ENCODE peak calls at places on chromosome 4, in ten cellular contexts. H, C, Y, G, N, T, B, V, M and Z are unnamed samples. For H3K27me3, the result is how much of the 10 kb centered on the place peaks cover.

GRCh38 chr4:117965608-117966007 is 68.7 kb upstream of the NDST3 start:
- DNase-seq in H (no peak), C (no peak), Y (no peak), G (no peak), N (no peak), T (no peak), B (no peak), V (no peak), M (no peak), Z (no peak)

GRCh38 chr4:173170210-173170778 is 1.7 kb downstream of the GALNT7 start:
- DNase-seq in H (no peak), C (no peak), Y (no peak), G (no peak), N (no peak), T (no peak), B (no peak), V (no peak), M (no peak), Z (no peak)

GRCh38 chr4:76748649-76749048 is 149.3 kb downstream of the SOWAHB start:
- DNase-seq in H (no peak), C (no peak), Y (no peak), G (peak), N (no peak), T (no peak), B (peak), V (peak), M (peak), Z (no peak)

GRCh38 chr4:3526456-3526855 is 5.8 kb downstream of the LRPAP1 start:
- DNase-seq in H (no peak), C (no peak), Y (no peak), G (no peak), N (no peak), T (no peak), B (no peak), V (peak), M (no peak), Z (no peak)

GRCh38 chr4:117481742-117482141 is 396.4 kb upstream of the TRAM1L1 start:
- DNase-seq in H (no peak), C (no peak), Y (no peak), G (no peak), N (no peak), T (no peak), B (no peak), V (no peak), M (no peak), Z (no peak)

GRCh38 chr4:147644471-147644870 is 27.3 kb downstream of the TMEM184C start:
- DNase-seq in H (no peak), C (no peak), Y (no peak), G (no peak), N (no peak), T (no peak), B (no peak), V (no peak), M (peak), Z (no peak)

GRCh38 chr4:86357608-86358007 is 2.2 kb downstream of the MAPK10 start:
- DNase-seq in H (no peak), C (no peak), Y (no peak), G (no peak), N (no peak), T (no peak), B (no peak), V (no peak), M (no peak), Z (no peak)

GRCh38 chr4:78818530-78818929 is 42.4 kb downstream of the BMP2K start:
- DNase-seq in H (no peak), C (no peak), Y (no peak), G (no peak), N (no peak), T (no peak), B (no peak), V (no peak), M (no peak), Z (no peak)

GRCh38 chr4:186201535-186202230 is 10.3 kb downstream of the CYP4V2 start:
- DNase-seq in H (no peak), C (peak), Y (no peak), G (peak), N (peak), T (peak), B (peak), V (peak), M (peak), Z (no peak)

GRCh38 chr4:111283066-111283677 is 660.3 kb upstream of the PITX2 start:
- DNase-seq in H (peak), C (no peak), Y (no peak), G (peak), N (peak), T (no peak), B (peak), V (peak), M (peak), Z (peak)

GRCh38 chr4:54961357-54961975 is 163.9 kb downstream of the KDR start:
- DNase-seq in H (no peak), C (no peak), Y (no peak), G (peak), N (peak), T (no peak), B (no peak), V (no peak), M (no peak), Z (no peak)

GRCh38 chr4:56757821-56758400 is 63.6 kb downstream of the SPINK2 start:
- DNase-seq in H (peak), C (peak), Y (peak), G (peak), N (peak), T (peak), B (peak), V (no peak), M (peak), Z (peak)

GRCh38 chr4:38318737-38319455 is 345.1 kb upstream of the KLF3 start:
- DNase-seq in H (peak), C (peak), Y (peak), G (peak), N (peak), T (peak), B (peak), V (peak), M (peak), Z (peak)

GRCh38 chr4:86977621-86978184 is 42.9 kb downstream of the AFF1 start:
- DNase-seq in H (no peak), C (no peak), Y (no peak), G (no peak), N (peak), T (no peak), B (no peak), V (no peak), M (peak), Z (peak)

GRCh38 chr4:128940966-128941365 is 131.5 kb downstream of the JADE1 start:
- DNase-seq in H (no peak), C (no peak), Y (no peak), G (no peak), N (no peak), T (no peak), B (no peak), V (no peak), M (no peak), Z (no peak)

GRCh38 chr4:157674699-157675098 is 454.2 kb downstream of the GRIA2 start:
- DNase-seq in H (no peak), C (no peak), Y (no peak), G (no peak), N (no peak), T (no peak), B (no peak), V (no peak), M (peak), Z (no peak)

GRCh38 chr4:133389029-133389428 is 239.9 kb downstream of the PCDH10 start:
- DNase-seq in H (no peak), C (no peak), Y (no peak), G (no peak), N (no peak), T (no peak), B (no peak), V (no peak), M (no peak), Z (no peak)

GRCh38 chr4:84218002-84218401 is 281.1 kb downstream of the NKX6-1 start:
- DNase-seq in H (no peak), C (no peak), Y (no peak), G (peak), N (no peak), T (no peak), B (no peak), V (no peak), M (no peak), Z (no peak)

GRCh38 chr4:183035726-183036415 is 63.2 kb upstream of the WWC2 start:
- DNase-seq in H (no peak), C (no peak), Y (no peak), G (peak), N (no peak), T (no peak), B (peak), V (no peak), M (no peak), Z (no peak)

GRCh38 chr4:89290727-89291126 is 16.9 kb downstream of the GPRIN3 start:
- DNase-seq in H (no peak), C (no peak), Y (no peak), G (no peak), N (no peak), T (no peak), B (no peak), V (no peak), M (no peak), Z (no peak)

GRCh38 chr4:137892134-137892533 is 350.0 kb downstream of the SLC7A11 start:
- DNase-seq in H (no peak), C (no peak), Y (no peak), G (no peak), N (no peak), T (no peak), B (no peak), V (no peak), M (no peak), Z (no peak)

GRCh38 chr4:107270614-107271013 is 234.5 kb upstream of the DKK2 start:
- DNase-seq in H (no peak), C (no peak), Y (no peak), G (no peak), N (no peak), T (no peak), B (no peak), V (no peak), M (no peak), Z (no peak)

GRCh38 chr4:23097251-23097650 is 404.5 kb downstream of the GBA3 start:
- DNase-seq in H (no peak), C (no peak), Y (no peak), G (no peak), N (no peak), T (no peak), B (no peak), V (no peak), M (no peak), Z (no peak)

GRCh38 chr4:84899616-84900015 is 66.9 kb downstream of the WDFY3 start:
- DNase-seq in H (no peak), C (no peak), Y (no peak), G (no peak), N (no peak), T (no peak), B (no peak), V (no peak), M (no peak), Z (no peak)

GRCh38 chr4:93775551-93775950 is 53.0 kb upstream of the ATOH1 start:
- DNase-seq in H (no peak), C (no peak), Y (no peak), G (no peak), N (no peak), T (no peak), B (no peak), V (no peak), M (no peak), Z (no peak)

GRCh38 chr4:3767569-3768288 is 1.5 kb downstream of the ADRA2C start:
- DNase-seq in H (no peak), C (no peak), Y (no peak), G (peak), N (no peak), T (no peak), B (peak), V (no peak), M (no peak), Z (no peak)

GRCh38 chr4:150242820-150243458 is 164.7 kb downstream of the DCLK2 start:
- DNase-seq in H (peak), C (no peak), Y (no peak), G (peak), N (peak), T (no peak), B (peak), V (no peak), M (peak), Z (no peak)

DNA sequence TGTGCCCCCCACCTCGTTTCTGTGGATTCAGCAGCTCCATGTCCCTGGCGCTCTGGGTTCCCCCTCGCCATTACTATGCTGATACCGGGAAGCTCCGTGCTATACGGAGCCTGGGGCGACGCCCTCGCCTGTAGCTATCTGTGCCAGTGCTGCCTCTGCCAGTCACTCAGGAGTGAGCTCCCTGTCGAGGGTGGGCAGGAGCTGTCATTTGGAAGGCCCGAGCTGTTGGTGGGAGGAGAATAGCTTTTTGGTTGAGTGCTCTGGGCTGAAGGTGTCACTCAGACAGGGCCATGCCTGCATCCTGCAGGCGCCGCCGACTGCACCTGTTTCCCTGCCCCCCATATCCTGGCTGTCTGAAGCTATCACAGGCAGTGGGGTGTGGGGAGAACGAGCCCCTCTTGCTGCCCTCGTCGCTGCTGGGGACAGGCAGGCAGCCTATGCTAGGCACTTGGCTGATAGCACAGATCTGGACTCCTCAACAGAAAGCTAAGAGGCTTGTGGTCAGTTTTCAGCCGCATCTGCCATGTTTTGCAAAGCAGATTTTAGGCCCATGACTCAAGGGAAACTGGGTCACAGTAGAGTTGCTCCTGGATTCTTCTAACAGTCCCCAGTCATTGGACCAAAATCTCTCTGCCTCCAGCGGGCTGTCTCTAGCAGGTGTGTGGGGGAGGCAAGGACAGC is 31.8 kb downstream of the CPLX1 start:
- DNase-seq in H (no peak), C (no peak), Y (no peak), G (no peak), N (no peak), T (no peak), B (no peak), V (peak), M (no peak), Z (no peak)
- H3K27me3 ChIP-seq in H (under half), C (under half), Y (under half), G (under half), N (under half), T (under half), B (under half), V (under half), M (under half), Z (half or more)

GRCh38 chr4:8891255-8891645 is 19.6 kb upstream of the HMX1 start:
- DNase-seq in H (no peak), C (no peak), Y (no peak), G (no peak), N (no peak), T (no peak), B (peak), V (no peak), M (no peak), Z (no peak)
- H3K27me3 ChIP-seq in H (under half), C (under half), Y (under half), G (half or more), N (under half), T (under half), B (half or more), V (under half), M (under half), Z (half or more)

GRCh38 chr4:25770844-25771243 is 91.9 kb downstream of the SEL1L3 start:
- DNase-seq in H (no peak), C (no peak), Y (no peak), G (no peak), N (no peak), T (no peak), B (no peak), V (no peak), M (no peak), Z (no peak)

GRCh38 chr4:25767877-25768475 is 94.8 kb downstream of the SEL1L3 start:
- DNase-seq in H (peak), C (no peak), Y (no peak), G (peak), N (peak), T (peak), B (peak), V (no peak), M (peak), Z (peak)

GRCh38 chr4:25773358-25773757 is 89.4 kb downstream of the SEL1L3 start:
- DNase-seq in H (no peak), C (no peak), Y (no peak), G (no peak), N (no peak), T (no peak), B (no peak), V (no peak), M (no peak), Z (no peak)

GRCh38 chr4:25771672-25772071 is 91.1 kb downstream of the SEL1L3 start:
- DNase-seq in H (no peak), C (no peak), Y (no peak), G (no peak), N (no peak), T (no peak), B (no peak), V (no peak), M (no peak), Z (no peak)

DNA sequence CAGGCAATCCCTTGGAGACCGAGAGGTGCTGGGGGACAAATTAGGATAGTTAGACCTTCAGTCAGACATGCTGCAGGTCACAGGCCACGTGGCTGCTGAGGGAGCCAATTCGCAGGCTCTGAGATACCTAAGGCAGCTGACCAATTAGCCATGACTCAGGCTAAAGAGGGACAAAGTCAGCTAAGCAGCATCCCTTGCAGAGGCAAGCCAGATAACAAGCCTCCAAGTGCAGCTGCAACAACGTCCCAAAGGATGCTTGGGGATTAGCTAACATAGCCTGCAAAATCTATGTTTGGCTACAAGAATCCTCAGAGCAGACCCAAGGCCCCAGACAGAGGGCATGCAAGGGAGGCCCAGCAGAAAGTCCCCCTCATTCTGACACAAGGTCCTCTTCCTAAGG is 93.5 kb downstream of the SEL1L3 start:
- DNase-seq in H (no peak), C (no peak), Y (no peak), G (no peak), N (no peak), T (no peak), B (no peak), V (no peak), M (no peak), Z (no peak)
- H3K27me3 ChIP-seq in H (under half), C (under half), Y (under half), G (under half), N (under half), T (under half), B (under half), V (under half), M (under half), Z (under half)

GRCh38 chr4:6113641-6114040 is 86.7 kb downstream of the JAKMIP1 start:
- DNase-seq in H (no peak), C (no peak), Y (no peak), G (no peak), N (no peak), T (no peak), B (peak), V (no peak), M (no peak), Z (no peak)
- H3K27me3 ChIP-seq in H (under half), C (under half), Y (under half), G (under half), N (under half), T (under half), B (under half), V (under half), M (under half), Z (under half)

GRCh38 chr4:169029947-169030346 is 19.9 kb upstream of the CBR4 start:
- DNase-seq in H (no peak), C (no peak), Y (no peak), G (no peak), N (no peak), T (no peak), B (no peak), V (no peak), M (no peak), Z (no peak)
- H3K27me3 ChIP-seq in H (under half), C (under half), Y (under half), G (under half), N (under half), T (under half), B (under half), V (under half), M (under half), Z (under half)